ENCODE peak calls at places on chromosome 12, in seven cellular contexts. L is RCC 7860; C is left colon; M is H1; T is AG04450; Y is choroid plexus epithelial cell; Q is stimulated activated CD4-positive, alpha-beta T cell treated with anti-CD3 and anti-CD28 coated beads, TNF-alpha, amount 100 ng/mL, for 1 hour. P is an unnamed sample.

GRCh38 chr12:50556273-50556672 is 51.5 kb downstream of the DIP2B start:
- DNase-seq in L (no peak), C (no peak), M (no peak), T (no peak), Y (no peak), Q (no peak), P (no peak)

GRCh38 chr12:5965950-5966383 is 20.9 kb upstream of the ANO2 start:
- DNase-seq in L (no peak), C (no peak), M (peak), T (peak), Y (peak), Q (peak), P (peak)

GRCh38 chr12:105218434-105218833 is 17.5 kb downstream of the APPL2 start:
- DNase-seq in L (no peak), C (no peak), M (no peak), T (no peak), Y (no peak), Q (no peak), P (no peak)

GRCh38 chr12:95605875-95606274 is 54.6 kb upstream of the USP44 start:
- DNase-seq in L (no peak), C (no peak), M (no peak), T (no peak), Y (no peak), Q (no peak), P (no peak)

GRCh38 chr12:47767197-47767724 is 5.8 kb upstream of the SLC48A1 start:
- DNase-seq in L (no peak), C (peak), M (peak), T (no peak), Y (peak), Q (peak), P (no peak)

GRCh38 chr12:1811948-1812291 is 8.4 kb upstream of the LRTM2 start:
- DNase-seq in L (no peak), C (no peak), M (no peak), T (no peak), Y (no peak), Q (no peak), P (no peak)

GRCh38 chr12:48917857-48918537 is 7.3 kb downstream of the FKBP11 start:
- DNase-seq in L (no peak), C (no peak), M (no peak), T (no peak), Y (no peak), Q (no peak), P (no peak)

GRCh38 chr12:12806784-12807516 is 6.2 kb upstream of the DDX47 start:
- DNase-seq in L (no peak), C (no peak), M (no peak), T (no peak), Y (no peak), Q (no peak), P (no peak)

GRCh38 chr12:18158774-18159557 is 69.0 kb upstream of the RERGL start:
- DNase-seq in L (no peak), C (no peak), M (peak), T (no peak), Y (peak), Q (no peak), P (peak)

GRCh38 chr12:93441111-93441616 is 583 bp downstream of the UBE2N start:
- DNase-seq in L (no peak), C (peak), M (no peak), T (no peak), Y (no peak), Q (peak), P (no peak)

GRCh38 chr12:93530358-93530757 is 42.1 kb upstream of the SOCS2 start:
- DNase-seq in L (no peak), C (no peak), M (no peak), T (no peak), Y (peak), Q (no peak), P (no peak)

GRCh38 chr12:43586646-43587245 is 34.7 kb upstream of the ADAMTS20 start:
- DNase-seq in L (no peak), C (no peak), M (no peak), T (no peak), Y (no peak), Q (no peak), P (no peak)

GRCh38 chr12:124613151-124613585 is 45.8 kb upstream of the NCOR2 start:
- DNase-seq in L (no peak), C (peak), M (no peak), T (no peak), Y (peak), Q (no peak), P (no peak)

GRCh38 chr12:55934343-55934742 is 3.4 kb downstream of the DGKA start:
- DNase-seq in L (no peak), C (no peak), M (no peak), T (no peak), Y (peak), Q (no peak), P (no peak)

GRCh38 chr12:95959107-95959506 is 16.0 kb downstream of the AMDHD1 start:
- DNase-seq in L (no peak), C (no peak), M (no peak), T (no peak), Y (peak), Q (no peak), P (peak)

GRCh38 chr12:104823985-104824441 is 134.1 kb downstream of the SLC41A2 start:
- DNase-seq in L (no peak), C (no peak), M (no peak), T (no peak), Y (no peak), Q (no peak), P (no peak)

GRCh38 chr12:75428767-75429166 is 37.9 kb downstream of the GLIPR1L2 start:
- DNase-seq in L (no peak), C (no peak), M (no peak), T (no peak), Y (no peak), Q (no peak), P (no peak)

GRCh38 chr12:94753071-94753779 is 102.9 kb upstream of the TMCC3 start:
- DNase-seq in L (no peak), C (no peak), M (no peak), T (no peak), Y (peak), Q (no peak), P (no peak)

GRCh38 chr12:11553871-11554533 is 95.5 kb upstream of the ETV6 start:
- DNase-seq in L (peak), C (peak), M (no peak), T (peak), Y (peak), Q (no peak), P (peak)

GRCh38 chr12:13243516-13244070 is 47.1 kb downstream of the EMP1 start:
- DNase-seq in L (no peak), C (no peak), M (no peak), T (peak), Y (peak), Q (no peak), P (no peak)

GRCh38 chr12:30021046-30021833 is 237.5 kb upstream of the TMTC1 start:
- DNase-seq in L (no peak), C (no peak), M (no peak), T (no peak), Y (peak), Q (no peak), P (no peak)

GRCh38 chr12:132246997-132247717 is 82.2 kb downstream of the GALNT9 start:
- DNase-seq in L (no peak), C (no peak), M (no peak), T (no peak), Y (no peak), Q (no peak), P (no peak)

GRCh38 chr12:8508912-8509841 is 4.1 kb upstream of the CLEC4D start:
- DNase-seq in L (no peak), C (no peak), M (no peak), T (no peak), Y (no peak), Q (no peak), P (no peak)

GRCh38 chr12:16303939-16304338 is 26.5 kb upstream of the SLC15A5 start:
- DNase-seq in L (no peak), C (no peak), M (no peak), T (no peak), Y (no peak), Q (no peak), P (no peak)

GRCh38 chr12:52280796-52281560 is 6.5 kb downstream of the KRT86 start:
- DNase-seq in L (peak), C (no peak), M (no peak), T (peak), Y (peak), Q (no peak), P (peak)

GRCh38 chr12:52529417-52529816 is 9.2 kb upstream of the KRT5 start:
- DNase-seq in L (no peak), C (no peak), M (no peak), T (no peak), Y (no peak), Q (no peak), P (no peak)

GRCh38 chr12:25249951-25250738 is 584 bp downstream of the KRAS start:
- DNase-seq in L (no peak), C (peak), M (peak), T (no peak), Y (peak), Q (peak), P (peak)

GRCh38 chr12:6452908-6453630 is 1.2 kb downstream of the TAPBPL start:
- DNase-seq in L (no peak), C (peak), M (no peak), T (no peak), Y (no peak), Q (no peak), P (peak)

GRCh38 chr12:109450980-109451379 is 26.1 kb downstream of the KCTD10 start:
- DNase-seq in L (no peak), C (no peak), M (no peak), T (no peak), Y (no peak), Q (no peak), P (no peak)

GRCh38 chr12:67698711-67699603 is 50.4 kb downstream of the DYRK2 start:
- DNase-seq in L (no peak), C (no peak), M (no peak), T (no peak), Y (peak), Q (no peak), P (peak)

GRCh38 chr12:105466901-105467598 is 136.6 kb downstream of the C12orf75 start:
- DNase-seq in L (no peak), C (no peak), M (no peak), T (no peak), Y (peak), Q (no peak), P (no peak)

GRCh38 chr12:129629901-129630300 is 273.9 kb downstream of the TMEM132D start:
- DNase-seq in L (no peak), C (no peak), M (no peak), T (no peak), Y (no peak), Q (no peak), P (no peak)

GRCh38 chr12:21538259-21538658 is 12.2 kb downstream of the SPX start:
- DNase-seq in L (no peak), C (no peak), M (no peak), T (no peak), Y (no peak), Q (no peak), P (no peak)

GRCh38 chr12:57430117-57430930 is 519 bp downstream of the R3HDM2 start:
- DNase-seq in L (no peak), C (peak), M (peak), T (no peak), Y (peak), Q (peak), P (peak)

GRCh38 chr12:122473543-122474323 is 27.0 kb downstream of the ZCCHC8 start:
- DNase-seq in L (no peak), C (no peak), M (no peak), T (no peak), Y (peak), Q (peak), P (peak)

GRCh38 chr12:57889541-57889989 is 43.0 kb upstream of the CTDSP2 start:
- DNase-seq in L (no peak), C (peak), M (no peak), T (peak), Y (peak), Q (no peak), P (peak)